ENCODE peak calls at places on chromosomes 5 and 9, in eight cellular contexts. One of them, this sample, is unnamed.

GRCh38 chr9:120892748-120893584 is 16.0 kb upstream of the PHF19 start:
- DNase-seq in endothelial cell: no peak
- DNase-seq in AG10803: peak
- DNase-seq in AG09309: peak
- DNase-seq in BJ: peak
- DNase-seq in fibroblast of mammary gland: peak
- DNase-seq in cardiac muscle cell: peak
- DNase-seq in H9: no peak
- DNase-seq in this sample: no peak

GRCh38 chr5:96963267-96963666 is 27.4 kb downstream of the LNPEP start:
- DNase-seq in cardiac muscle cell: peak
- DNase-seq in fibroblast of mammary gland: peak
- DNase-seq in endothelial cell: no peak
- DNase-seq in H9: no peak
- DNase-seq in BJ: no peak
- DNase-seq in AG09309: no peak
- DNase-seq in AG10803: peak
- DNase-seq in this sample: no peak

GRCh38 chr5:3325811-3326568 is 269.6 kb upstream of the IRX1 start:
- DNase-seq in AG10803: peak
- DNase-seq in BJ: no peak
- DNase-seq in H9: no peak
- DNase-seq in fibroblast of mammary gland: no peak
- DNase-seq in AG09309: no peak
- DNase-seq in cardiac muscle cell: no peak
- DNase-seq in endothelial cell: no peak
- DNase-seq in this sample: no peak

GRCh38 chr5:179250561-179251225 is 94.6 kb downstream of the ADAMTS2 start:
- DNase-seq in cardiac muscle cell: no peak
- DNase-seq in BJ: no peak
- DNase-seq in fibroblast of mammary gland: no peak
- DNase-seq in H9: peak
- DNase-seq in AG10803: no peak
- DNase-seq in AG09309: no peak
- DNase-seq in endothelial cell: no peak
- DNase-seq in this sample: no peak

GRCh38 chr9:82949203-82949602 is 113.7 kb downstream of the RASEF start:
- DNase-seq in fibroblast of mammary gland: no peak
- DNase-seq in AG10803: no peak
- DNase-seq in AG09309: no peak
- DNase-seq in BJ: no peak
- DNase-seq in H9: no peak
- DNase-seq in cardiac muscle cell: peak
- DNase-seq in endothelial cell: no peak
- DNase-seq in this sample: no peak

GRCh38 chr9:708182-708555 is 133.3 kb upstream of the DMRT1 start:
- DNase-seq in endothelial cell: no peak
- DNase-seq in H9: no peak
- DNase-seq in fibroblast of mammary gland: no peak
- DNase-seq in cardiac muscle cell: no peak
- DNase-seq in AG10803: no peak
- DNase-seq in BJ: no peak
- DNase-seq in AG09309: no peak
- DNase-seq in this sample: no peak

GRCh38 chr9:72210522-72210921 is 61.3 kb downstream of the GDA start:
- DNase-seq in AG10803: no peak
- DNase-seq in H9: no peak
- DNase-seq in fibroblast of mammary gland: no peak
- DNase-seq in BJ: no peak
- DNase-seq in cardiac muscle cell: no peak
- DNase-seq in endothelial cell: no peak
- DNase-seq in AG09309: no peak
- DNase-seq in this sample: no peak

GRCh38 chr5:109105631-109106267 is 304.0 kb downstream of the PJA2 start:
- DNase-seq in fibroblast of mammary gland: peak
- DNase-seq in endothelial cell: no peak
- DNase-seq in H9: no peak
- DNase-seq in cardiac muscle cell: peak
- DNase-seq in AG09309: peak
- DNase-seq in AG10803: peak
- DNase-seq in BJ: peak
- DNase-seq in this sample: no peak

GRCh38 chr5:151127926-151128325 is 29.7 kb downstream of the ANXA6 start:
- DNase-seq in AG09309: no peak
- DNase-seq in fibroblast of mammary gland: no peak
- DNase-seq in AG10803: no peak
- DNase-seq in H9: no peak
- DNase-seq in BJ: no peak
- DNase-seq in cardiac muscle cell: no peak
- DNase-seq in endothelial cell: no peak
- DNase-seq in this sample: no peak

GRCh38 chr5:73448451-73449136 is at the start of gene FOXD1:
- DNase-seq in BJ: peak
- DNase-seq in H9: peak
- DNase-seq in cardiac muscle cell: peak
- DNase-seq in endothelial cell: peak
- DNase-seq in AG09309: peak
- DNase-seq in fibroblast of mammary gland: peak
- DNase-seq in AG10803: peak
- DNase-seq in this sample: peak

DNA sequence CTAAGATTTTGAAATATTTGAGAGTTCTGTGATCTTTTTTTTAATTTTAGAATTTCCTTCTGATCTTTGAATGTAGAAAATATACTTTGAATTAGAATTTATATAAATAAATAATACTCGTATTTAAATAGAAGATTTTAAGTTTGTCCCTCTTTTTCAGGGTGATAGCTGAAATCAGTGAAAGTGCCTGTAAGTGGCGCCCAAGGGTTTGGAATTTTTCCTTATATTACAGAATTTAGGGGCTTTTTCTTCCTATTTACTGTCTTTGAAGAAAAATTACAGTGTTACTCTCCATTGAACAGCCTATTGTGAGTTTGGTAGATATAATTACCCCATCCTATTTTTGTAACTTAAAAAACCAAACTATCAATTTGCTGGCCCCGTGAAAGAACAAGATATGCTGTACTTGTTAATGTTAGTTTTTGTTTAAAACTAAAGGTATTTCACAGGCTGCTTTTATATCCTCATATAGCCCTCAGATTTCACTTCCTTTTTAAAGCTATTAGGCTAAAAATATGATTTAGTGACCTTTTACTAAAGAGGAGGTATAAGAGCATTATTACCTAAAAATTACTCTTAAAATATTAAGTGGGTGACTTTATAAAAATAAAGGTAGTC is 3.2 kb downstream of the MAP3K1 start:
- DNase-seq in AG10803: no peak
- DNase-seq in endothelial cell: no peak
- DNase-seq in AG09309: no peak
- DNase-seq in BJ: no peak
- DNase-seq in fibroblast of mammary gland: peak
- DNase-seq in H9: no peak
- DNase-seq in cardiac muscle cell: peak
- DNase-seq in this sample: no peak
- TF ChIP-seq CTCF in AG10803: peak
- TF ChIP-seq CTCF in endothelial cell: no peak
- TF ChIP-seq CTCF in AG09309: peak
- TF ChIP-seq CTCF in BJ: peak
- TF ChIP-seq CTCF in fibroblast of mammary gland: peak
- TF ChIP-seq CTCF in H9: peak
- TF ChIP-seq CTCF in cardiac muscle cell: peak
- TF ChIP-seq CTCF in this sample: peak

GRCh38 chr9:15824310-15824709 is 271.5 kb downstream of the CCDC171 start:
- DNase-seq in endothelial cell: peak
- DNase-seq in cardiac muscle cell: peak
- DNase-seq in H9: no peak
- DNase-seq in fibroblast of mammary gland: peak
- DNase-seq in AG09309: peak
- DNase-seq in AG10803: no peak
- DNase-seq in BJ: no peak
- DNase-seq in this sample: no peak
- TF ChIP-seq CTCF in endothelial cell: no peak
- TF ChIP-seq CTCF in cardiac muscle cell: no peak
- TF ChIP-seq CTCF in H9: peak
- TF ChIP-seq CTCF in fibroblast of mammary gland: no peak
- TF ChIP-seq CTCF in AG09309: peak
- TF ChIP-seq CTCF in AG10803: no peak
- TF ChIP-seq CTCF in BJ: peak
- TF ChIP-seq CTCF in this sample: no peak

DNA sequence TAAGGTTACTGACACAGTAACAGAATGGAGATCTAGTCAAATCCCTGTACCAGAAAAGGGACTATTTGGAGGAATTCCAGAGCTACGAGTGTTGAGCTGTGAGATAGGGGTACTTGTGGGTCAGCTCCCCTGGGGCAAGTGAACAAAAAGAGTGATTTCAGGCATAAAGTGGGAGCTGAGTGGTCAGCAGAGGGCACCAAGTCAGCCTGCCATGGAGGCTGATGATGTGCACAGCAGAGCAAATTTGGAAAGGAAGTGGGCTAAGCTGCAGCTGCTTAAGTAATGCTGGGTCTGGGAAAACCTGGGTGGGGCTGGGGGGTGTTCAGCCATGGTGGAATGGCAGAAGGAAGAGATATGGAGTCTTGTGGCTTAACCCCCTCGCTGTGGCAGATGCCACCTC is 327.9 kb downstream of the NTRK2 start:
- DNase-seq in AG10803: no peak
- DNase-seq in BJ: no peak
- DNase-seq in cardiac muscle cell: no peak
- DNase-seq in H9: peak
- DNase-seq in fibroblast of mammary gland: no peak
- DNase-seq in endothelial cell: no peak
- DNase-seq in AG09309: no peak
- DNase-seq in this sample: no peak
- TF ChIP-seq CTCF in AG10803: no peak
- TF ChIP-seq CTCF in BJ: no peak
- TF ChIP-seq CTCF in cardiac muscle cell: no peak
- TF ChIP-seq CTCF in H9: peak
- TF ChIP-seq CTCF in fibroblast of mammary gland: no peak
- TF ChIP-seq CTCF in endothelial cell: no peak
- TF ChIP-seq CTCF in AG09309: no peak
- TF ChIP-seq CTCF in this sample: no peak

DNA sequence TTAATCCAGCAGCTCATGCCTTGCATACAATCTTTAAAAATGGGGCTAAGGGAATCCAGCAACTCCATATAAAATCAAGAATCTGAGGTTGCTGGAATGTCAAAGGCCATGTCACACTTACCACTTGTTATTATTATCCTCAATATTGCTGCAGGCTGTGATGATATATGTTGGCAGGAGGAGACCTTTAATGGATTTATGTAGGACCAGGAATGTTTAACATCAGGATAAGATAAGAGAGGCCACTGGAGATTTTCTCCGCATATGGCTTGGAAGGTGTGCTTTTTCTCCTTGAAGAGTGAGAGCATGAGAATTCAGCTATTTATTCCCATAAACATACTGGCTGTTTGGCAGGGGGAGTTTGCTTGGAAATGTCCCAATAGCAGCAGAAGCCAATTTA is 481.5 kb downstream of the AGTPBP1 start:
- DNase-seq in cardiac muscle cell: no peak
- DNase-seq in AG10803: no peak
- DNase-seq in endothelial cell: no peak
- DNase-seq in AG09309: no peak
- DNase-seq in fibroblast of mammary gland: no peak
- DNase-seq in BJ: no peak
- DNase-seq in H9: no peak
- DNase-seq in this sample: no peak
- TF ChIP-seq CTCF in cardiac muscle cell: no peak
- TF ChIP-seq CTCF in AG10803: no peak
- TF ChIP-seq CTCF in endothelial cell: no peak
- TF ChIP-seq CTCF in AG09309: no peak
- TF ChIP-seq CTCF in fibroblast of mammary gland: no peak
- TF ChIP-seq CTCF in BJ: no peak
- TF ChIP-seq CTCF in H9: no peak
- TF ChIP-seq CTCF in this sample: no peak

This sample was measured in CD14-positive monocyte.